ENCODE peak calls at places on chromosomes 5 and 9, in six cellular contexts. E is PC-9; W is trophoblast cell; S is adipocyte; V is effector memory CD4-positive, alpha-beta T cell; R is neuronal stem cell. I is an unnamed sample. For H3K4me1, the result is how much of the 10 kb centered on the place peaks cover.

GRCh38 chr5:74916831-74917710 is 50.9 kb upstream of the FAM169A start:
- DNase-seq in V (no peak), R (no peak), E (peak), S (peak), W (no peak), I (no peak)

GRCh38 chr9:107750741-107751521 is 261.4 kb upstream of the KLF4 start:
- DNase-seq in R (no peak), V (no peak), E (peak), W (peak), S (peak), I (no peak)

GRCh38 chr5:43017438-43017820 is 22.7 kb downstream of the ANXA2R start:
- DNase-seq in E (no peak), R (no peak), V (peak), W (peak), S (peak), I (no peak)

GRCh38 chr9:123365881-123366528 is 10.0 kb downstream of the CRB2 start:
- DNase-seq in S (no peak), R (no peak), E (no peak), W (no peak), V (no peak), I (no peak)

GRCh38 chr5:126499742-126500396 is 76.7 kb downstream of the GRAMD2B start:
- DNase-seq in S (peak), V (no peak), E (no peak), W (no peak), R (no peak), I (no peak)

GRCh38 chr5:75473463-75473862 is 38.0 kb downstream of the CERT1 start:
- DNase-seq in S (no peak), R (no peak), E (no peak), V (no peak), W (no peak), I (no peak)

GRCh38 chr5:131151216-131151615 is 13.8 kb downstream of the HINT1 start:
- DNase-seq in S (no peak), E (no peak), R (no peak), W (peak), V (no peak), I (no peak)

GRCh38 chr5:107456281-107456715 is 214.4 kb downstream of the EFNA5 start:
- DNase-seq in R (no peak), W (no peak), E (no peak), V (no peak), S (no peak), I (no peak)

GRCh38 chr5:14696057-14696456 is 31.5 kb downstream of the OTULIN start:
- DNase-seq in S (no peak), V (no peak), E (no peak), R (no peak), W (no peak), I (no peak)

GRCh38 chr9:93950619-93951601 is 4.2 kb downstream of the BARX1 start:
- DNase-seq in R (no peak), W (no peak), V (no peak), E (no peak), S (no peak), I (no peak)

GRCh38 chr9:123407537-123407828 is 51.5 kb downstream of the CRB2 start:
- DNase-seq in S (no peak), V (no peak), R (no peak), W (no peak), E (no peak), I (no peak)

GRCh38 chr5:425714-426113 is 17.3 kb upstream of the EXOC3 start:
- DNase-seq in S (no peak), R (no peak), E (no peak), V (no peak), W (no peak), I (no peak)

GRCh38 chr9:99807276-99807852 is 14.3 kb upstream of the NR4A3 start:
- DNase-seq in W (no peak), V (peak), E (peak), R (peak), S (peak), I (peak)

GRCh38 chr9:117979914-117980313 is 275.7 kb downstream of the TLR4 start:
- DNase-seq in V (no peak), W (no peak), R (no peak), E (no peak), S (no peak), I (no peak)

GRCh38 chr9:12748016-12748415 is 26.8 kb upstream of the LURAP1L start:
- DNase-seq in E (no peak), W (no peak), S (no peak), R (no peak), V (no peak), I (no peak)

GRCh38 chr5:120160120-120160895 is 303.8 kb upstream of the PRR16 start:
- DNase-seq in W (no peak), V (no peak), S (peak), R (no peak), E (peak), I (no peak)

GRCh38 chr5:171845857-171846785 is 60.5 kb downstream of the SMIM23 start:
- DNase-seq in V (no peak), S (peak), E (no peak), W (no peak), R (no peak), I (no peak)

GRCh38 chr5:7886849-7887460 is 18.0 kb downstream of the MTRR start:
- DNase-seq in E (peak), V (no peak), R (peak), W (no peak), S (peak), I (peak)

GRCh38 chr9:136621019-136621733 is 41.5 kb upstream of the EGFL7 start:
- DNase-seq in E (no peak), S (peak), V (no peak), W (no peak), R (no peak), I (no peak)

GRCh38 chr9:32526042-32526706 is at the start of gene RIGI:
- DNase-seq in R (peak), S (peak), V (peak), W (peak), E (peak), I (peak)

GRCh38 chr9:87601175-87601574 is 103.5 kb downstream of the DAPK1 start:
- DNase-seq in W (peak), V (no peak), E (peak), R (no peak), S (no peak), I (no peak)

GRCh38 chr5:16578474-16578883 is 38.3 kb downstream of the RETREG1 start:
- DNase-seq in E (no peak), R (no peak), S (no peak), V (no peak), W (no peak), I (no peak)

GRCh38 chr5:144691936-144692335 is 521.3 kb downstream of the KCTD16 start:
- DNase-seq in S (peak), E (no peak), V (no peak), R (no peak), W (no peak), I (no peak)

GRCh38 chr5:112254303-112254702 is 164.8 kb downstream of the EPB41L4A start:
- DNase-seq in W (no peak), E (no peak), V (no peak), R (no peak), S (no peak), I (no peak)

GRCh38 chr9:127700140-127700539 is 6.6 kb upstream of the CFAP157 start:
- DNase-seq in W (no peak), V (no peak), R (no peak), E (no peak), S (no peak), I (no peak)

GRCh38 chr5:86981898-86982297 is 285.8 kb upstream of the RASA1 start:
- DNase-seq in W (no peak), E (no peak), V (no peak), S (no peak), R (no peak), I (no peak)

GRCh38 chr9:131720330-131720729 is 19.5 kb downstream of the RAPGEF1 start:
- DNase-seq in E (no peak), W (no peak), S (no peak), V (no peak), R (no peak), I (no peak)

GRCh38 chr5:1633605-1634336 is 110.0 kb upstream of the LPCAT1 start:
- DNase-seq in R (peak), W (peak), S (peak), V (peak), E (peak), I (peak)

GRCh38 chr5:156824800-156825199 is 25.3 kb upstream of the PPP1R2B start:
- DNase-seq in R (peak), S (peak), E (no peak), V (no peak), W (no peak), I (no peak)

GRCh38 chr9:37309136-37309535 is 113.4 kb upstream of the GRHPR start:
- DNase-seq in W (peak), V (no peak), R (no peak), S (no peak), E (no peak), I (peak)

GRCh38 chr5:15234366-15234765 is 265.6 kb upstream of the FBXL7 start:
- DNase-seq in S (no peak), V (no peak), E (no peak), W (no peak), R (no peak), I (no peak)

GRCh38 chr5:12246016-12246415 is 341.8 kb upstream of the CTNND2 start:
- DNase-seq in V (no peak), R (no peak), E (no peak), W (no peak), S (no peak), I (no peak)

GRCh38 chr9:91157891-91158660 is 203.6 kb downstream of the AUH start:
- DNase-seq in E (no peak), S (no peak), W (peak), R (no peak), V (no peak), I (no peak)

GRCh38 chr9:108836319-108836718 is 19.5 kb downstream of the ACTL7B start:
- DNase-seq in W (no peak), R (no peak), E (no peak), V (no peak), S (no peak), I (no peak)

GRCh38 chr5:40356248-40356647 is 323.5 kb upstream of the PTGER4 start:
- DNase-seq in W (no peak), R (no peak), E (no peak), S (peak), V (no peak), I (no peak)

GRCh38 chr5:154107010-154107409 is 68.2 kb downstream of the MFAP3 start:
- DNase-seq in S (no peak), V (no peak), W (no peak), R (no peak), E (no peak), I (no peak)

GRCh38 chr9:109012009-109012875 is 1.1 kb downstream of the CTNNAL1 start:
- DNase-seq in V (peak), S (peak), E (peak), R (peak), W (peak), I (peak)

GRCh38 chr9:69044226-69045219 is 9.0 kb downstream of the FXN start:
- DNase-seq in S (peak), V (no peak), W (no peak), R (no peak), E (peak), I (no peak)

GRCh38 chr9:71941060-71941568 is 29.7 kb downstream of the C9orf85 start:
- DNase-seq in S (peak), V (no peak), E (no peak), W (no peak), R (no peak), I (no peak)
- H3K4me1 ChIP-seq in S (under half), V (under half), E (under half), W (under half), R (under half), I (under half)

DNA sequence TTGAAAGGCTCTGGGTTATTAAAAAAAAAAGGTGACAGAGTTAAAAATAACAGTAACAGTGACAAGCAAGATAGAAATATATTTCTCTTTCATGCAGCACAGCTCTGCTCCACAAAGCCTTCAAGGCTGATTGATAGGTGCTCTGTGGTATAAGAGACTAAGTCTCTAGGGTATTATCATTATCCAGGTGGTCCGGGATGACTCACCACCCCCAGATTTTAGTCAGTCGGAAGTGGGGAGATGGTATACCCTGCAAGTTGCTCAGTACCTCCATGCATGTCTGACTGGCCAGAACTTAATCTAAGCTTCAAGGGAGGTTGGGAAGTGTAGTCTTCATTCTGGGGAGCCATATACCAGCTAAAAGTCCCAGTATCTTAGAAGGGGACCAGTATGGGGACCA is 76.1 kb downstream of the SLC1A3 start:
- DNase-seq in E (no peak), W (no peak), S (no peak), V (no peak), R (no peak), I (no peak)
- H3K4me1 ChIP-seq in E (under half), W (under half), S (under half), V (under half), R (under half), I (under half)

GRCh38 chr9:23683476-23684095 is 142.5 kb downstream of the ELAVL2 start:
- DNase-seq in V (no peak), R (no peak), E (no peak), W (no peak), S (peak), I (no peak)
- H3K4me1 ChIP-seq in V (under half), R (under half), E (under half), W (under half), S (under half), I (under half)

GRCh38 chr9:120876842-120877240 is at the start of gene PHF19:
- DNase-seq in S (peak), V (no peak), W (no peak), E (no peak), R (no peak), I (no peak)
- H3K4me1 ChIP-seq in S (under half), V (half or more), W (under half), E (under half), R (under half), I (half or more)

DNA sequence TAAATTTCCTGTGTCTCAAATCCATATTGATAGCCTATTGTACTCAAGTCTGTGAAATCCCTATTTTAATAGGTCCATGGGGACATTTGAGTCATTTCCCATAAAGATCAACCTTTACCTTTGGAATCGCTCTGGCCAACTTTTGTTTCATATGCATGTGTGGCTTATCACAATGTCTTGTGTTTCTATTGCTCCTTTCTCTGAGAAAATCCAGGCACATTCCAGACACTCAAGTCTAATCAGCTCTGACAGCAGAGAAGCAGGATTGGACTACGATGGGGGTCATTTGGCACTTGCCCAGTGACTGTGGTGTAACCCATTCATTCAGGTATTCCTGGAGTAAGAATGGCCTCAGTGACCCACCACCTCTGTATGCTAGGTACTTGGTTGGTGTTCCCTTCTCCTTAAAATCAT is 48.4 kb downstream of the ACTBL2 start:
- DNase-seq in S (peak), W (peak), R (peak), V (no peak), E (no peak), I (no peak)
- H3K4me1 ChIP-seq in S (under half), W (under half), R (under half), V (under half), E (under half), I (under half)

DNA sequence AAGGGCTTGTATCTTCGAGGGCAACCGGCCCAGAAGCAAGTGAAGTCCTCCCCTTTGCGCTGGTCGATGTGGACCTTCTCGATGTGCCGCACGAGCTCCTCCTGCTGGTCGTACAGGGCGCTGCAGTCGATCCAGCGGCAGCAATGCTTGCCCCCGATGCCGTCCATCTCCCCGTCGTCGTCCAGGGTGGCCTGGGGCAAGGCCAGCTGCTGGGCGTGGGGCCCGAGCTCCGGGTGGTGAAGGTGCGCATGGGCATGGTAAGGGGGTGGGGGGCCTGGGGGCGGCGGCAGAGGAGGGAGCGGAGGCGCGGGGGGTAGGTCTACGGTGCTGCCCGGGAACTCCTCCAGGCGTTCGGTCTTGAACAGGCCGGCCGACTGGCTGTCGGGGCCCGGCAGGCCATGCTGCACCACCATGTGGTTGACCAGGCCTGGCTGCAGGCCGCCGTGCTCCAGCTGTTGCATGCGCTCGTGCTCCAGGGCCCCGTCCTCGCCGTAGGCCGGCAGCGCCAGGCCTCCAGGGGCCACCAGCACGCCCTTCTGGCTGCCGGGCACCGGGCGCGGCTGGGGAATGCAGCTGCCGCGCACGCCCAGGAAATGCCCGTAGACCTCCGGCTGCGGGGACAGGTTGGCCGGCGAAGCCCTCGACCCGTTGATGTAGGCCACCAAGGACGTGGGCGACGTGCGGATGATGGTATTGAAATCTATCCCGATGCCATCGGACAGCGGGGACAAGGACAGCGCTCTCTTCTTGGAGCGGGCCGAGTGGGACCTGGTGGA is 181.8 kb downstream of the GLIS3 start:
- DNase-seq in R (no peak), V (peak), E (no peak), S (no peak), W (no peak), I (peak)
- H3K4me1 ChIP-seq in R (under half), V (under half), E (under half), S (half or more), W (under half), I (under half)

DNA sequence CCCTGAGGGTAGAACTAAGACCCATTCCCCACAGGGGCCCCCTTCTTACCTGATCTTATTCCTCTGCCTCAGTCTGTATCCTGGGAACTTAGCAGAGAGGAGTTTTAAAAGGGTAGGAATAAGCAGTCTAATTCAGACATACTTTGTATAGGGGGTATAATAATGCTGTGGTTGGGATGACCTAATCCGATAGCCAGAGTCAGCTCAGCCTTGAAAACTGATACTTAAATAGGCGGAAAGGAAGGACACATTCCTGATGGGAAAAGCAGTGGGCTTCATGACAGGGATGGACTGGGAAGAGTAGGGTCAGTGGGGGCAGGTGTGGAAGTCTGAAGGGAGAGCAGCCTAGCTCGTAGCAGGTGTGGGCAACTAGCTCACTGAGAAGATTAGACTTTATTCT is 52.2 kb upstream of the TESK1 start:
- DNase-seq in W (no peak), V (no peak), E (no peak), R (no peak), S (peak), I (no peak)
- H3K4me1 ChIP-seq in W (under half), V (under half), E (under half), R (under half), S (under half), I (under half)